ENCODE peak calls at places on chromosomes 2 and 18, in eight cellular contexts. P, H, Y, M, J, V, I and X are unnamed samples.

GRCh38 chr2:72457801-72458516 is 310.3 kb upstream of the CYP26B1 start:
- DNase-seq in P (no peak), H (no peak), Y (peak), M (peak), J (no peak), V (no peak), I (no peak), X (no peak)

GRCh38 chr2:84735383-84735782 is 145.5 kb downstream of the TRABD2A start:
- DNase-seq in P (no peak), H (no peak), Y (peak), M (no peak), J (peak), V (no peak), I (no peak), X (no peak)

GRCh38 chr2:29310665-29311348 is 195.6 kb downstream of the CLIP4 start:
- DNase-seq in P (no peak), H (no peak), Y (no peak), M (no peak), J (no peak), V (no peak), I (no peak), X (no peak)

GRCh38 chr2:58710795-58711279 is 469.7 kb upstream of the FANCL start:
- DNase-seq in P (no peak), H (peak), Y (peak), M (no peak), J (no peak), V (no peak), I (no peak), X (no peak)

GRCh38 chr2:64543006-64543697 is 19.0 kb downstream of the AFTPH start:
- DNase-seq in P (no peak), H (no peak), Y (peak), M (no peak), J (no peak), V (no peak), I (no peak), X (no peak)

GRCh38 chr2:70958759-70959158 is 19.7 kb upstream of the ANKRD53 start:
- DNase-seq in P (no peak), H (no peak), Y (no peak), M (no peak), J (no peak), V (no peak), I (no peak), X (no peak)

GRCh38 chr18:54023471-54023870 is 201.0 kb downstream of the MBD2 start:
- DNase-seq in P (no peak), H (peak), Y (peak), M (peak), J (peak), V (no peak), I (peak), X (no peak)

GRCh38 chr2:29443627-29444026 is 328.4 kb downstream of the CLIP4 start:
- DNase-seq in P (no peak), H (no peak), Y (peak), M (no peak), J (no peak), V (no peak), I (no peak), X (no peak)

GRCh38 chr2:73406996-73407395 is 21.4 kb downstream of the ALMS1 start:
- DNase-seq in P (no peak), H (no peak), Y (no peak), M (no peak), J (no peak), V (no peak), I (no peak), X (no peak)

GRCh38 chr2:144706671-144707070 is 186.8 kb upstream of the ZEB2 start:
- DNase-seq in P (no peak), H (no peak), Y (no peak), M (no peak), J (no peak), V (no peak), I (no peak), X (no peak)

GRCh38 chr2:1492696-1493095 is 79.4 kb downstream of the TPO start:
- DNase-seq in P (no peak), H (no peak), Y (no peak), M (no peak), J (no peak), V (no peak), I (no peak), X (no peak)

GRCh38 chr2:200600549-200601212 is 14.9 kb downstream of the AOX1 start:
- DNase-seq in P (no peak), H (no peak), Y (no peak), M (no peak), J (peak), V (no peak), I (no peak), X (no peak)

GRCh38 chr2:65382323-65382722 is 50.1 kb downstream of the SPRED2 start:
- DNase-seq in P (no peak), H (no peak), Y (no peak), M (no peak), J (peak), V (no peak), I (no peak), X (no peak)

GRCh38 chr2:219099319-219099718 is 38.6 kb upstream of the IHH start:
- DNase-seq in P (no peak), H (no peak), Y (peak), M (peak), J (peak), V (no peak), I (peak), X (no peak)

GRCh38 chr2:231611273-231612198 is 18.9 kb downstream of the TEX44 start:
- DNase-seq in P (peak), H (no peak), Y (peak), M (peak), J (peak), V (peak), I (peak), X (peak)

GRCh38 chr2:10935953-10936942 is 24.5 kb downstream of the KCNF1 start:
- DNase-seq in P (no peak), H (no peak), Y (peak), M (peak), J (peak), V (peak), I (peak), X (peak)

GRCh38 chr2:215410932-215411285 is 25.0 kb downstream of the FN1 start:
- DNase-seq in P (no peak), H (no peak), Y (peak), M (peak), J (peak), V (peak), I (peak), X (peak)

GRCh38 chr18:76544511-76545350 is 49.7 kb upstream of the ZNF516 start:
- DNase-seq in P (no peak), H (no peak), Y (no peak), M (no peak), J (no peak), V (no peak), I (no peak), X (no peak)